ENCODE peak calls at places on chromosomes 6 and 20, in four cellular contexts. One of them, this sample, is unnamed.

GRCh38 chr6:77457720-77458349 is 5.5 kb downstream of the HTR1B start:
- DNase-seq in Peyer's patch: peak; percentile 25
- DNase-seq in H54: peak; percentile 53
- DNase-seq in A549: peak; percentile 31
- DNase-seq in this sample: peak; percentile 74

GRCh38 chr6:121310495-121310894 is 23.8 kb downstream of the TBC1D32 start:
- DNase-seq in Peyer's patch: no peak
- DNase-seq in H54: no peak
- DNase-seq in A549: no peak
- DNase-seq in this sample: no peak

GRCh38 chr6:55528624-55529023 is 50.4 kb downstream of the HMGCLL1 start:
- DNase-seq in Peyer's patch: no peak
- DNase-seq in H54: no peak
- DNase-seq in A549: peak; percentile 2
- DNase-seq in this sample: no peak

GRCh38 chr6:43077981-43078411 is 1.9 kb downstream of the PTK7 start:
- DNase-seq in Peyer's patch: no peak
- DNase-seq in H54: no peak
- DNase-seq in A549: no peak
- DNase-seq in this sample: no peak

GRCh38 chr6:14706378-14706929 is 539.4 kb upstream of the JARID2 start:
- DNase-seq in Peyer's patch: peak; percentile 41
- DNase-seq in H54: peak; percentile 69
- DNase-seq in A549: no peak
- DNase-seq in this sample: peak; percentile 17

GRCh38 chr6:15453622-15454021 is 207.8 kb downstream of the JARID2 start:
- DNase-seq in Peyer's patch: no peak
- DNase-seq in H54: no peak
- DNase-seq in A549: no peak
- DNase-seq in this sample: no peak

GRCh38 chr20:31760457-31761240 is 21.6 kb downstream of the TPX2 start:
- DNase-seq in Peyer's patch: no peak
- DNase-seq in H54: no peak
- DNase-seq in A549: no peak
- DNase-seq in this sample: no peak

GRCh38 chr20:3889489-3890409 is 562 bp downstream of the PANK2 start:
- DNase-seq in Peyer's patch: peak; percentile 50
- DNase-seq in H54: no peak
- DNase-seq in A549: peak; percentile 49
- DNase-seq in this sample: peak; percentile 73

GRCh38 chr6:148448371-148449010 is 105.9 kb downstream of the SASH1 start:
- DNase-seq in Peyer's patch: no peak
- DNase-seq in H54: no peak
- DNase-seq in A549: no peak
- DNase-seq in this sample: no peak

GRCh38 chr6:154488276-154488627 is 22.2 kb downstream of the CNKSR3 start:
- DNase-seq in Peyer's patch: no peak
- DNase-seq in H54: no peak
- DNase-seq in A549: no peak
- DNase-seq in this sample: no peak

GRCh38 chr6:10256113-10256690 is 158.7 kb downstream of the TFAP2A start:
- DNase-seq in Peyer's patch: no peak
- DNase-seq in H54: peak; percentile 10
- DNase-seq in A549: peak; percentile 7
- DNase-seq in this sample: no peak

GRCh38 chr6:25583906-25584305 is 68.1 kb upstream of the SCGN start:
- DNase-seq in Peyer's patch: no peak
- DNase-seq in H54: no peak
- DNase-seq in A549: no peak
- DNase-seq in this sample: no peak

GRCh38 chr6:35025241-35026188 is 115.6 kb downstream of the TCP11 start:
- DNase-seq in Peyer's patch: no peak
- DNase-seq in H54: no peak
- DNase-seq in A549: no peak
- DNase-seq in this sample: no peak

GRCh38 chr20:53002786-53003185 is 30.6 kb downstream of the TSHZ2 start:
- DNase-seq in Peyer's patch: no peak
- DNase-seq in H54: no peak
- DNase-seq in A549: no peak
- DNase-seq in this sample: no peak

GRCh38 chr6:2992330-2992979 is 7.2 kb upstream of the NQO2 start:
- DNase-seq in Peyer's patch: peak; percentile 10
- DNase-seq in H54: no peak
- DNase-seq in A549: no peak
- DNase-seq in this sample: no peak

GRCh38 chr20:61693055-61693600 is 372.6 kb downstream of the TAF4 start:
- DNase-seq in Peyer's patch: no peak
- DNase-seq in H54: no peak
- DNase-seq in A549: no peak
- DNase-seq in this sample: no peak
- TF ChIP-seq POLR2A in Peyer's patch: no peak
- TF ChIP-seq POLR2A in H54: no peak
- TF ChIP-seq POLR2A in A549: no peak
- TF ChIP-seq POLR2A in this sample: no peak

GRCh38 chr6:169452117-169452868 is 198.6 kb upstream of the THBS2 start:
- DNase-seq in Peyer's patch: no peak
- DNase-seq in H54: peak; percentile 33
- DNase-seq in A549: no peak
- DNase-seq in this sample: no peak
- TF ChIP-seq POLR2A in Peyer's patch: no peak
- TF ChIP-seq POLR2A in H54: no peak
- TF ChIP-seq POLR2A in A549: no peak
- TF ChIP-seq POLR2A in this sample: no peak

DNA sequence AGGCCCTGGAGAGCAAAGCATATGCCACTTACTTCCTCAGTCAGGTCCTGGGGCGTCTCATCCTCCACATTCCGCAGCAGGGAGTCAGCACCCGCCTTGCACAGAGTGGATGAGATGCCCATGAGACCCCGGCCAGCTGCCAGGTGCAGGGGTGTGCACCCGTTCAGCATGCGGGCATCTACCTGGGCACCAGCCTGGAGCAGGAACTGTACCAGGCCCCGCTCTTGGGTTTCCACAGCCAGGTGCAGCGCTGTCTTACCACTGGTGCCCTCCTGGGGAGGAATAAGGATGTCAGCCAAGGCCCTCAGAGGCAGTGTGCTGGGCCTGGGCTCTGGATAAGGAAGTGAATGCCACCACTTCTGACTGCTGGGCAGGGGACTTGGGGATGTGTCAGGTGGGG is 2.7 kb upstream of the SLC35B2 start:
- DNase-seq in Peyer's patch: no peak
- DNase-seq in H54: no peak
- DNase-seq in A549: no peak
- DNase-seq in this sample: no peak
- TF ChIP-seq POLR2A in Peyer's patch: no peak
- TF ChIP-seq POLR2A in H54: no peak
- TF ChIP-seq POLR2A in A549: no peak
- TF ChIP-seq POLR2A in this sample: no peak

DNA sequence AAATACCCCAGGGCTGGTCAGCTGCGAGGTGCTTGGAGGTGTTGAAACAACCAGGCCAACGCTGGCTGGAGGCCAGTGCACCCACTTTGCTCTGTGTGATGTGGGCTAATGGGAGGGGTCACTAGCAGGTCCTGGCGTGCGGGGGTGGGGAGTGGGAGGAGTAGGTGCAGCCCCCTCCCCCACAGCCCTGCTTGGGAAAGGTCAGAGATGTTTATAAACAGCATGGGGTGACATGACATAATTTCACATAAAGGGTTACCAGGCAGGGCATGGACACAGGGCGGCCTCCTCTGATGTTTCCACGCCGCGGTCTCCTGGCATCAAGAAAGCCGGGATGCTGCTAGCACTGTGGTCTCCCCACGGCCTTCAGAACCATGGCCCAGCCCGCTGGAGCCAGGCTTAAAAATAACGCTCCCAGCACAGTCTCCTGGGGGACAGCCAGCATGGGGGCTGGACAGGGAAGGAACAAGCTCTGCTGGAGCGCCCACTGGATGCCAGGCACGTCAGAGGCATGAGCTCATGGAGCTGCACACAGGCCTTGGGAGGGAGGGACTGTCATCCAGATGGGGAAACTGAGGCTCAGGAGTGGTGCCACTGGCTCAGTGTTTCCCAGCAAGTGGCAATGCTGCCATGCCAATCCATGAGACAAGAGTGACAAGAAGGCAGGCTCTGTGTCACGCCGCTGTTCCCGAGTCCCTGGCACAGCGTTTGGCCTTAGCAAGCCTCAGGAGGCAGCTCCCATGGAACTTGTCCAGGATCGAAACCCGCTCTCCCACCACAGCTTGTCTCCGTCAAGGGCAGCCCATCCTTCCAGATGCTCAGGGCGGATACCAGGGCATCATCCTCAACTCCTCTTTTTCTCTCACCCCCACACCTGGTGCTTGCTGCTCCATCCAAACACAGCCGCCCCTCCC is 110.9 kb upstream of the PTPN1 start:
- DNase-seq in Peyer's patch: no peak
- DNase-seq in H54: no peak
- DNase-seq in A549: no peak
- DNase-seq in this sample: no peak
- TF ChIP-seq POLR2A in Peyer's patch: no peak
- TF ChIP-seq POLR2A in H54: no peak
- TF ChIP-seq POLR2A in A549: no peak
- TF ChIP-seq POLR2A in this sample: no peak